ENCODE peak calls at places on chromosomes 5 and 9, in four cellular contexts. One of them, this sample, is unnamed.

GRCh38 chr5:158889007-158889406 is 210.7 kb downstream of the EBF1 start:
- DNase-seq in AML-193: no peak
- DNase-seq in NCI-H1092 treated with DMSO at 0.1 percent for 48 hours: no peak
- DNase-seq in stimulated activated naive CD4-positive, alpha-beta T cell: no peak
- DNase-seq in this sample: no peak

GRCh38 chr5:152084476-152084875 is 159.8 kb upstream of the GLRA1 start:
- DNase-seq in AML-193: no peak
- DNase-seq in NCI-H1092 treated with DMSO at 0.1 percent for 48 hours: no peak
- DNase-seq in stimulated activated naive CD4-positive, alpha-beta T cell: no peak
- DNase-seq in this sample: no peak

GRCh38 chr5:106493910-106494309 is 1176.8 kb downstream of the EFNA5 start:
- DNase-seq in AML-193: no peak
- DNase-seq in NCI-H1092 treated with DMSO at 0.1 percent for 48 hours: no peak
- DNase-seq in stimulated activated naive CD4-positive, alpha-beta T cell: no peak
- DNase-seq in this sample: no peak

GRCh38 chr9:95025213-95026170 is 292.0 kb downstream of the FANCC start:
- DNase-seq in AML-193: no peak
- DNase-seq in NCI-H1092 treated with DMSO at 0.1 percent for 48 hours: no peak
- DNase-seq in stimulated activated naive CD4-positive, alpha-beta T cell: no peak
- DNase-seq in this sample: no peak

GRCh38 chr5:32843532-32843895 is 132.4 kb downstream of the NPR3 start:
- DNase-seq in AML-193: no peak
- DNase-seq in NCI-H1092 treated with DMSO at 0.1 percent for 48 hours: no peak
- DNase-seq in stimulated activated naive CD4-positive, alpha-beta T cell: no peak
- DNase-seq in this sample: no peak

GRCh38 chr9:86353591-86354047 is 591 bp downstream of the TUT7 start:
- DNase-seq in AML-193: no peak
- DNase-seq in NCI-H1092 treated with DMSO at 0.1 percent for 48 hours: peak
- DNase-seq in stimulated activated naive CD4-positive, alpha-beta T cell: no peak
- DNase-seq in this sample: peak

GRCh38 chr5:133565993-133566392 is 46.3 kb downstream of the FSTL4 start:
- DNase-seq in AML-193: peak
- DNase-seq in NCI-H1092 treated with DMSO at 0.1 percent for 48 hours: no peak
- DNase-seq in stimulated activated naive CD4-positive, alpha-beta T cell: no peak
- DNase-seq in this sample: no peak

GRCh38 chr5:170721681-170722080 is 61.8 kb upstream of the GABRP start:
- DNase-seq in AML-193: no peak
- DNase-seq in NCI-H1092 treated with DMSO at 0.1 percent for 48 hours: no peak
- DNase-seq in stimulated activated naive CD4-positive, alpha-beta T cell: no peak
- DNase-seq in this sample: no peak

GRCh38 chr9:37943329-37944265 is 39.7 kb upstream of the SLC25A51 start:
- DNase-seq in AML-193: no peak
- DNase-seq in NCI-H1092 treated with DMSO at 0.1 percent for 48 hours: no peak
- DNase-seq in stimulated activated naive CD4-positive, alpha-beta T cell: no peak
- DNase-seq in this sample: no peak

GRCh38 chr5:132639706-132640130 is 18.3 kb upstream of the IL13 start:
- DNase-seq in AML-193: no peak
- DNase-seq in NCI-H1092 treated with DMSO at 0.1 percent for 48 hours: no peak
- DNase-seq in stimulated activated naive CD4-positive, alpha-beta T cell: no peak
- DNase-seq in this sample: no peak

GRCh38 chr9:121609845-121610637 is 41.4 kb upstream of the DAB2IP start:
- DNase-seq in AML-193: no peak
- DNase-seq in NCI-H1092 treated with DMSO at 0.1 percent for 48 hours: peak
- DNase-seq in stimulated activated naive CD4-positive, alpha-beta T cell: no peak
- DNase-seq in this sample: no peak

GRCh38 chr9:8262625-8263622 is 463.3 kb upstream of the DMAC1 start:
- DNase-seq in AML-193: no peak
- DNase-seq in NCI-H1092 treated with DMSO at 0.1 percent for 48 hours: no peak
- DNase-seq in stimulated activated naive CD4-positive, alpha-beta T cell: no peak
- DNase-seq in this sample: no peak

GRCh38 chr5:145833616-145834200 is 1.4 kb downstream of the PRELID2 start:
- DNase-seq in AML-193: no peak
- DNase-seq in NCI-H1092 treated with DMSO at 0.1 percent for 48 hours: no peak
- DNase-seq in stimulated activated naive CD4-positive, alpha-beta T cell: no peak
- DNase-seq in this sample: no peak

GRCh38 chr5:150302301-150303069 is at the start of gene ARSI:
- DNase-seq in AML-193: no peak
- DNase-seq in NCI-H1092 treated with DMSO at 0.1 percent for 48 hours: no peak
- DNase-seq in stimulated activated naive CD4-positive, alpha-beta T cell: no peak
- DNase-seq in this sample: no peak

GRCh38 chr9:128632066-128632465 is 24.6 kb downstream of the DYNC2I2 start:
- DNase-seq in AML-193: no peak
- DNase-seq in NCI-H1092 treated with DMSO at 0.1 percent for 48 hours: no peak
- DNase-seq in stimulated activated naive CD4-positive, alpha-beta T cell: no peak
- DNase-seq in this sample: no peak

GRCh38 chr5:34991486-34992238 is 56.1 kb downstream of the AGXT2 start:
- DNase-seq in AML-193: no peak
- DNase-seq in NCI-H1092 treated with DMSO at 0.1 percent for 48 hours: no peak
- DNase-seq in stimulated activated naive CD4-positive, alpha-beta T cell: no peak
- DNase-seq in this sample: no peak

GRCh38 chr5:39660020-39660419 is 235.2 kb upstream of the DAB2 start:
- DNase-seq in AML-193: no peak
- DNase-seq in NCI-H1092 treated with DMSO at 0.1 percent for 48 hours: no peak
- DNase-seq in stimulated activated naive CD4-positive, alpha-beta T cell: no peak
- DNase-seq in this sample: no peak